ENCODE peak calls at places on chromosomes 11 and 22, in six cellular contexts. One of them, this sample, is unnamed.

GRCh38 chr22:48340191-48340590 is 1487.5 kb downstream of the BRD1 start:
- DNase-seq in CD4-positive, alpha-beta T cell: no peak
- DNase-seq in cardiac fibroblast: no peak
- DNase-seq in endothelial cell: no peak
- DNase-seq in RWPE1: no peak
- DNase-seq in body of pancreas: no peak
- DNase-seq in this sample: no peak

GRCh38 chr11:35484435-35484834 is 41.0 kb downstream of the PAMR1 start:
- DNase-seq in cardiac fibroblast: peak; percentile 49
- DNase-seq in body of pancreas: no peak
- DNase-seq in RWPE1: peak; percentile 8
- DNase-seq in endothelial cell: no peak
- DNase-seq in CD4-positive, alpha-beta T cell: no peak
- DNase-seq in this sample: no peak

GRCh38 chr11:132540586-132540985 is 991.7 kb downstream of the OPCML start:
- DNase-seq in body of pancreas: no peak
- DNase-seq in CD4-positive, alpha-beta T cell: no peak
- DNase-seq in cardiac fibroblast: no peak
- DNase-seq in endothelial cell: no peak
- DNase-seq in RWPE1: no peak
- DNase-seq in this sample: no peak

GRCh38 chr11:98036810-98037209 is 983.9 kb upstream of the CNTN5 start:
- DNase-seq in endothelial cell: no peak
- DNase-seq in CD4-positive, alpha-beta T cell: no peak
- DNase-seq in cardiac fibroblast: peak; percentile 64
- DNase-seq in body of pancreas: no peak
- DNase-seq in RWPE1: no peak
- DNase-seq in this sample: no peak

GRCh38 chr22:33914131-33914530 is 6.1 kb downstream of the LARGE1 start:
- DNase-seq in body of pancreas: no peak
- DNase-seq in RWPE1: no peak
- DNase-seq in cardiac fibroblast: no peak
- DNase-seq in CD4-positive, alpha-beta T cell: no peak
- DNase-seq in endothelial cell: no peak
- DNase-seq in this sample: no peak

GRCh38 chr22:42116848-42117424 is 13.7 kb downstream of the CYP2D6 start:
- DNase-seq in RWPE1: no peak
- DNase-seq in body of pancreas: no peak
- DNase-seq in CD4-positive, alpha-beta T cell: no peak
- DNase-seq in endothelial cell: no peak
- DNase-seq in cardiac fibroblast: peak; percentile 29
- DNase-seq in this sample: no peak

GRCh38 chr11:112122206-112122605 is 35.5 kb downstream of the SDHD start:
- DNase-seq in body of pancreas: no peak
- DNase-seq in cardiac fibroblast: no peak
- DNase-seq in RWPE1: no peak
- DNase-seq in CD4-positive, alpha-beta T cell: no peak
- DNase-seq in endothelial cell: no peak
- DNase-seq in this sample: no peak

GRCh38 chr22:27224485-27225364 is 567.3 kb downstream of the MIAT start:
- DNase-seq in endothelial cell: no peak
- DNase-seq in CD4-positive, alpha-beta T cell: no peak
- DNase-seq in RWPE1: no peak
- DNase-seq in body of pancreas: no peak
- DNase-seq in cardiac fibroblast: peak; percentile 88
- DNase-seq in this sample: no peak

GRCh38 chr11:11464555-11464954 is 111.5 kb upstream of the CSNK2A3 start:
- DNase-seq in RWPE1: no peak
- DNase-seq in endothelial cell: no peak
- DNase-seq in body of pancreas: no peak
- DNase-seq in cardiac fibroblast: no peak
- DNase-seq in CD4-positive, alpha-beta T cell: no peak
- DNase-seq in this sample: no peak

GRCh38 chr11:24386551-24387404 is 110.1 kb upstream of the LUZP2 start:
- DNase-seq in endothelial cell: peak; percentile 8
- DNase-seq in RWPE1: peak; percentile 3
- DNase-seq in CD4-positive, alpha-beta T cell: no peak
- DNase-seq in body of pancreas: no peak
- DNase-seq in cardiac fibroblast: peak; percentile 57
- DNase-seq in this sample: no peak

GRCh38 chr22:46133588-46133855 is 16.8 kb upstream of the PPARA start:
- DNase-seq in cardiac fibroblast: no peak
- DNase-seq in body of pancreas: no peak
- DNase-seq in RWPE1: no peak
- DNase-seq in CD4-positive, alpha-beta T cell: no peak
- DNase-seq in endothelial cell: no peak
- DNase-seq in this sample: no peak

GRCh38 chr11:27179334-27179733 is 138.7 kb downstream of the BBOX1 start:
- DNase-seq in CD4-positive, alpha-beta T cell: no peak
- DNase-seq in endothelial cell: no peak
- DNase-seq in body of pancreas: no peak
- DNase-seq in RWPE1: no peak
- DNase-seq in cardiac fibroblast: peak; percentile 5
- DNase-seq in this sample: no peak

GRCh38 chr11:122230387-122230760 is 114.4 kb upstream of the BLID start:
- DNase-seq in body of pancreas: no peak
- DNase-seq in endothelial cell: no peak
- DNase-seq in RWPE1: no peak
- DNase-seq in cardiac fibroblast: no peak
- DNase-seq in CD4-positive, alpha-beta T cell: no peak
- DNase-seq in this sample: no peak

GRCh38 chr11:112871909-112872511 is 89.2 kb upstream of the NCAM1 start:
- DNase-seq in cardiac fibroblast: no peak
- DNase-seq in RWPE1: no peak
- DNase-seq in CD4-positive, alpha-beta T cell: no peak
- DNase-seq in body of pancreas: no peak
- DNase-seq in endothelial cell: no peak
- DNase-seq in this sample: no peak

GRCh38 chr11:75013051-75013450 is 24.3 kb downstream of the NEU3 start:
- DNase-seq in cardiac fibroblast: no peak
- DNase-seq in RWPE1: no peak
- DNase-seq in endothelial cell: no peak
- DNase-seq in body of pancreas: no peak
- DNase-seq in CD4-positive, alpha-beta T cell: no peak
- DNase-seq in this sample: no peak

GRCh38 chr11:32034149-32034548 is 56.7 kb upstream of the RCN1 start:
- DNase-seq in CD4-positive, alpha-beta T cell: no peak
- DNase-seq in cardiac fibroblast: peak; percentile 86
- DNase-seq in body of pancreas: no peak
- DNase-seq in endothelial cell: no peak
- DNase-seq in RWPE1: no peak
- DNase-seq in this sample: no peak

GRCh38 chr11:91219501-91219900 is 996.7 kb upstream of the CHORDC1 start:
- DNase-seq in cardiac fibroblast: peak; percentile 47
- DNase-seq in endothelial cell: no peak
- DNase-seq in CD4-positive, alpha-beta T cell: no peak
- DNase-seq in RWPE1: no peak
- DNase-seq in body of pancreas: no peak
- DNase-seq in this sample: no peak

GRCh38 chr11:18710545-18710944 is 12.0 kb downstream of the TMEM86A start:
- DNase-seq in cardiac fibroblast: no peak
- DNase-seq in body of pancreas: no peak
- DNase-seq in CD4-positive, alpha-beta T cell: no peak
- DNase-seq in RWPE1: no peak
- DNase-seq in endothelial cell: no peak
- DNase-seq in this sample: no peak

GRCh38 chr11:20327377-20327776 is 36.1 kb upstream of the HTATIP2 start:
- DNase-seq in body of pancreas: no peak
- DNase-seq in CD4-positive, alpha-beta T cell: no peak
- DNase-seq in endothelial cell: no peak
- DNase-seq in RWPE1: no peak
- DNase-seq in cardiac fibroblast: no peak
- DNase-seq in this sample: no peak

GRCh38 chr22:34761111-34761510 is 304.8 kb upstream of the ISX start:
- DNase-seq in CD4-positive, alpha-beta T cell: no peak
- DNase-seq in cardiac fibroblast: no peak
- DNase-seq in endothelial cell: no peak
- DNase-seq in RWPE1: peak; percentile 1
- DNase-seq in body of pancreas: no peak
- DNase-seq in this sample: no peak

GRCh38 chr22:50329236-50329635 is 2.4 kb upstream of the DENND6B start:
- DNase-seq in endothelial cell: no peak
- DNase-seq in CD4-positive, alpha-beta T cell: no peak
- DNase-seq in RWPE1: no peak
- DNase-seq in body of pancreas: no peak
- DNase-seq in cardiac fibroblast: no peak
- DNase-seq in this sample: no peak

GRCh38 chr11:79314906-79315689 is 125.7 kb downstream of the TENM4 start:
- DNase-seq in RWPE1: peak; percentile 9
- DNase-seq in body of pancreas: no peak
- DNase-seq in CD4-positive, alpha-beta T cell: no peak
- DNase-seq in endothelial cell: peak; percentile 52
- DNase-seq in cardiac fibroblast: peak; percentile 5
- DNase-seq in this sample: no peak

GRCh38 chr11:27209562-27210005 is 153.4 kb downstream of the CCDC34 start:
- DNase-seq in CD4-positive, alpha-beta T cell: no peak
- DNase-seq in endothelial cell: no peak
- DNase-seq in body of pancreas: peak; percentile 57
- DNase-seq in cardiac fibroblast: peak; percentile 88
- DNase-seq in RWPE1: peak; percentile 87
- DNase-seq in this sample: no peak

GRCh38 chr11:109033627-109034340 is 368.9 kb downstream of the DDX10 start:
- DNase-seq in endothelial cell: no peak
- DNase-seq in body of pancreas: no peak
- DNase-seq in RWPE1: no peak
- DNase-seq in cardiac fibroblast: peak; percentile 95
- DNase-seq in CD4-positive, alpha-beta T cell: no peak
- DNase-seq in this sample: no peak

DNA sequence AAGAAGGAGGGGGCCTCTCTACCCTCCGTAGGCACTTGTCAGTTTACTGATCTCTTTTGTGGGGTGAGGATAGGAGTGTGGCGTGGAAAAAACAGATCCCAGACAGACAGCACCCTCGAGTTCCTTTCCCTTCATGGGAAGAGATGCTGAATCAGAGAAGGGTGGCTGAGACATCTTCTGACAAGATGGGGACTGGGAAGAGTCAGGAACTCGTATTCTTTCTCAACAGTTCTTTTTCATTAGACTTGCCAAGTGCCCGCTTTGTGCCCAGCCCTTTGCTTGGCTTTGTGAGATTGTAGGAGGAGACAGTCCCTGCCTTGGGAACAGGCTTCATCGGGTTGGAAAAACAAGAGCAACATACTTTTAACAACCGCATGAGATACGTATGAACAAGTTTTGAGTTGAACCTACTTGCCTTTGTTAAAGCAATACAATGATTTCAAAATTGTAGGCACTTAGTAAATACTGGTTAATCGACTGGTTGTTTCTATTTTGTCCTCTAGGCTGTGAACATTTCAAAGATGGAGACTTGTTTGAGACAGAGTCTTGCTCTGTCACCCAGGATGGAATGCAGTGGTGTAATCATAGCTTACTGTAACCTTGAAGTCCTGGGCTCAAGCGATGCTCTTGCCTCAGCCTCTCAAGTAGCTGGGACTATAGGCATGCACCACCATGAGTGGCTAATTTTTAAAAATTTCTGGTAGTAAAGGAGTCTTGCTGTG is 1.1 kb downstream of the RRM1 start:
- DNase-seq in RWPE1: peak; percentile 18
- DNase-seq in endothelial cell: no peak
- DNase-seq in cardiac fibroblast: peak; percentile 52
- DNase-seq in body of pancreas: no peak
- DNase-seq in CD4-positive, alpha-beta T cell: no peak
- DNase-seq in this sample: no peak
- TF ChIP-seq CTCF in RWPE1: no peak
- TF ChIP-seq CTCF in endothelial cell: no peak
- TF ChIP-seq CTCF in cardiac fibroblast: no peak
- TF ChIP-seq CTCF in body of pancreas: no peak
- TF ChIP-seq CTCF in CD4-positive, alpha-beta T cell: no peak
- TF ChIP-seq CTCF in this sample: peak; percentile 33

GRCh38 chr11:124761301-124762021 is 629 bp downstream of the ESAM start:
- DNase-seq in CD4-positive, alpha-beta T cell: no peak
- DNase-seq in cardiac fibroblast: no peak
- DNase-seq in RWPE1: no peak
- DNase-seq in body of pancreas: no peak
- DNase-seq in endothelial cell: peak; percentile 58
- DNase-seq in this sample: no peak
- TF ChIP-seq CTCF in CD4-positive, alpha-beta T cell: no peak
- TF ChIP-seq CTCF in cardiac fibroblast: no peak
- TF ChIP-seq CTCF in RWPE1: no peak
- TF ChIP-seq CTCF in body of pancreas: no peak
- TF ChIP-seq CTCF in endothelial cell: no peak
- TF ChIP-seq CTCF in this sample: no peak

GRCh38 chr22:20567371-20567847 is 60.0 kb downstream of the MED15 start:
- DNase-seq in body of pancreas: peak; percentile 25
- DNase-seq in CD4-positive, alpha-beta T cell: no peak
- DNase-seq in cardiac fibroblast: peak; percentile 26
- DNase-seq in RWPE1: peak; percentile 51
- DNase-seq in endothelial cell: no peak
- DNase-seq in this sample: no peak

GRCh38 chr22:20566420-20567260 is 59.2 kb downstream of the MED15 start:
- DNase-seq in body of pancreas: peak; percentile 62
- DNase-seq in RWPE1: peak; percentile 41
- DNase-seq in cardiac fibroblast: peak; percentile 88
- DNase-seq in endothelial cell: no peak
- DNase-seq in CD4-positive, alpha-beta T cell: peak; percentile 69
- DNase-seq in this sample: no peak

GRCh38 chr22:20569059-20570058 is 61.9 kb downstream of the MED15 start:
- DNase-seq in cardiac fibroblast: peak; percentile 95
- DNase-seq in RWPE1: peak; percentile 91
- DNase-seq in CD4-positive, alpha-beta T cell: peak; percentile 82
- DNase-seq in body of pancreas: peak; percentile 72
- DNase-seq in endothelial cell: no peak
- DNase-seq in this sample: no peak

GRCh38 chr22:20568502-20569058 is 61.2 kb downstream of the MED15 start:
- DNase-seq in endothelial cell: no peak
- DNase-seq in CD4-positive, alpha-beta T cell: no peak
- DNase-seq in cardiac fibroblast: no peak
- DNase-seq in body of pancreas: peak; percentile 9
- DNase-seq in RWPE1: no peak
- DNase-seq in this sample: no peak

GRCh38 chr22:20567993-20568417 is 60.6 kb downstream of the MED15 start:
- DNase-seq in body of pancreas: peak; percentile 16
- DNase-seq in cardiac fibroblast: peak; percentile 65
- DNase-seq in CD4-positive, alpha-beta T cell: no peak
- DNase-seq in RWPE1: no peak
- DNase-seq in endothelial cell: no peak
- DNase-seq in this sample: no peak
- TF ChIP-seq CTCF in body of pancreas: no peak
- TF ChIP-seq CTCF in cardiac fibroblast: peak; percentile 55
- TF ChIP-seq CTCF in CD4-positive, alpha-beta T cell: no peak
- TF ChIP-seq CTCF in RWPE1: no peak
- TF ChIP-seq CTCF in endothelial cell: no peak
- TF ChIP-seq CTCF in this sample: peak; percentile 33

GRCh38 chr11:41201156-41201555 is 258.3 kb downstream of the LRRC4C start:
- DNase-seq in cardiac fibroblast: peak; percentile 3
- DNase-seq in endothelial cell: peak; percentile 47
- DNase-seq in body of pancreas: no peak
- DNase-seq in RWPE1: peak; percentile 29
- DNase-seq in CD4-positive, alpha-beta T cell: no peak
- DNase-seq in this sample: no peak
- TF ChIP-seq CTCF in cardiac fibroblast: peak; percentile 7
- TF ChIP-seq CTCF in endothelial cell: peak; percentile 61
- TF ChIP-seq CTCF in body of pancreas: no peak
- TF ChIP-seq CTCF in RWPE1: peak; percentile 47
- TF ChIP-seq CTCF in CD4-positive, alpha-beta T cell: no peak
- TF ChIP-seq CTCF in this sample: peak; percentile 88

GRCh38 chr11:7694953-7695271 is 11.4 kb downstream of the OVCH2 start:
- DNase-seq in cardiac fibroblast: no peak
- DNase-seq in RWPE1: no peak
- DNase-seq in endothelial cell: no peak
- DNase-seq in body of pancreas: no peak
- DNase-seq in CD4-positive, alpha-beta T cell: no peak
- DNase-seq in this sample: no peak
- TF ChIP-seq CTCF in cardiac fibroblast: no peak
- TF ChIP-seq CTCF in RWPE1: peak; percentile 34
- TF ChIP-seq CTCF in endothelial cell: peak; percentile 21
- TF ChIP-seq CTCF in body of pancreas: no peak
- TF ChIP-seq CTCF in CD4-positive, alpha-beta T cell: no peak
- TF ChIP-seq CTCF in this sample: no peak

GRCh38 chr11:2212411-2213251 is 41.0 kb upstream of the TH start:
- DNase-seq in RWPE1: no peak
- DNase-seq in body of pancreas: peak; percentile 30
- DNase-seq in endothelial cell: no peak
- DNase-seq in cardiac fibroblast: no peak
- DNase-seq in CD4-positive, alpha-beta T cell: no peak
- DNase-seq in this sample: peak; percentile 68
- TF ChIP-seq CTCF in RWPE1: no peak
- TF ChIP-seq CTCF in body of pancreas: no peak
- TF ChIP-seq CTCF in endothelial cell: no peak
- TF ChIP-seq CTCF in cardiac fibroblast: no peak
- TF ChIP-seq CTCF in CD4-positive, alpha-beta T cell: no peak
- TF ChIP-seq CTCF in this sample: no peak

This sample was measured in type B pancreatic cell.